ENCODE peak calls at places on chromosomes 7 and 10, in six cellular contexts. I is HepG2, P is GM12878, C is upper lobe of left lung, F is A549, A is K562. M is an unnamed sample.

GRCh38 chr7:117645456-117646181 is 165.8 kb downstream of the CFTR start:
- ATAC-seq in I (no peak), P (no peak), C (no peak), F (peak), A (no peak), M (no peak)

GRCh38 chr10:35194906-35195305 is 68.3 kb downstream of the CREM start:
- ATAC-seq in I (no peak), P (peak), C (peak), F (no peak), A (peak), M (no peak)

GRCh38 chr7:27220440-27220955 is 20.6 kb upstream of the HOXA13 start:
- ATAC-seq in I (no peak), P (no peak), C (no peak), F (no peak), A (no peak), M (no peak)

GRCh38 chr7:133061357-133061756 is 20.5 kb downstream of the CHCHD3 start:
- ATAC-seq in I (no peak), P (no peak), C (no peak), F (no peak), A (no peak), M (no peak)

GRCh38 chr7:43057151-43057550 is 55.3 kb upstream of the HECW1 start:
- ATAC-seq in I (no peak), P (no peak), C (no peak), F (no peak), A (no peak), M (no peak)

GRCh38 chr10:112216151-112216550 is 32.6 kb upstream of the GPAM start:
- ATAC-seq in I (no peak), P (no peak), C (no peak), F (no peak), A (no peak), M (no peak)

GRCh38 chr10:95260909-95261552 is 29.8 kb downstream of the PDLIM1 start:
- ATAC-seq in I (no peak), P (no peak), C (no peak), F (peak), A (no peak), M (no peak)

GRCh38 chr7:2452074-2452507 is 24.1 kb downstream of the GRIFIN start:
- ATAC-seq in I (peak), P (peak), C (peak), F (peak), A (peak), M (peak)

GRCh38 chr10:113958631-113959382 is 84.9 kb upstream of the ADRB1 start:
- ATAC-seq in I (peak), P (peak), C (peak), F (peak), A (peak), M (peak)

GRCh38 chr10:131982185-131982756 is 548 bp upstream of the BNIP3 start:
- ATAC-seq in I (no peak), P (peak), C (peak), F (no peak), A (peak), M (peak)

GRCh38 chr10:70807566-70807965 is 8.2 kb upstream of the SGPL1 start:
- ATAC-seq in I (no peak), P (no peak), C (no peak), F (no peak), A (no peak), M (no peak)

GRCh38 chr7:2038876-2039728 is 193.6 kb downstream of the MAD1L1 start:
- ATAC-seq in I (no peak), P (peak), C (no peak), F (no peak), A (no peak), M (no peak)

GRCh38 chr10:106618611-106619010 is 545.9 kb downstream of the SORCS1 start:
- ATAC-seq in I (no peak), P (no peak), C (no peak), F (no peak), A (no peak), M (no peak)

GRCh38 chr10:87750001-87750651 is 67.9 kb downstream of the ATAD1 start:
- ATAC-seq in I (peak), P (peak), C (no peak), F (peak), A (peak), M (peak)

GRCh38 chr7:155292680-155293226 is 4.9 kb upstream of the INSIG1 start:
- ATAC-seq in I (no peak), P (no peak), C (no peak), F (no peak), A (no peak), M (no peak)

GRCh38 chr10:79081353-79082034 is 12.7 kb downstream of the ZMIZ1 start:
- ATAC-seq in I (no peak), P (no peak), C (peak), F (no peak), A (no peak), M (no peak)

GRCh38 chr7:77383333-77383740 is 32.8 kb downstream of the GSAP start:
- ATAC-seq in I (no peak), P (no peak), C (no peak), F (no peak), A (no peak), M (no peak)

GRCh38 chr7:142798451-142799438 is 28.0 kb downstream of the PRSS2 start:
- ATAC-seq in I (no peak), P (peak), C (no peak), F (no peak), A (no peak), M (no peak)

GRCh38 chr10:543862-544822 is 145.3 kb downstream of the DIP2C start:
- ATAC-seq in I (no peak), P (no peak), C (no peak), F (no peak), A (no peak), M (no peak)

GRCh38 chr10:543131-543530 is 146.3 kb downstream of the DIP2C start:
- ATAC-seq in I (no peak), P (no peak), C (no peak), F (no peak), A (no peak), M (no peak)

GRCh38 chr10:541041-541440 is 148.4 kb downstream of the DIP2C start:
- ATAC-seq in I (no peak), P (no peak), C (no peak), F (no peak), A (no peak), M (no peak)

GRCh38 chr10:538895-539294 is 150.6 kb downstream of the DIP2C start:
- ATAC-seq in I (no peak), P (no peak), C (no peak), F (no peak), A (no peak), M (no peak)

DNA sequence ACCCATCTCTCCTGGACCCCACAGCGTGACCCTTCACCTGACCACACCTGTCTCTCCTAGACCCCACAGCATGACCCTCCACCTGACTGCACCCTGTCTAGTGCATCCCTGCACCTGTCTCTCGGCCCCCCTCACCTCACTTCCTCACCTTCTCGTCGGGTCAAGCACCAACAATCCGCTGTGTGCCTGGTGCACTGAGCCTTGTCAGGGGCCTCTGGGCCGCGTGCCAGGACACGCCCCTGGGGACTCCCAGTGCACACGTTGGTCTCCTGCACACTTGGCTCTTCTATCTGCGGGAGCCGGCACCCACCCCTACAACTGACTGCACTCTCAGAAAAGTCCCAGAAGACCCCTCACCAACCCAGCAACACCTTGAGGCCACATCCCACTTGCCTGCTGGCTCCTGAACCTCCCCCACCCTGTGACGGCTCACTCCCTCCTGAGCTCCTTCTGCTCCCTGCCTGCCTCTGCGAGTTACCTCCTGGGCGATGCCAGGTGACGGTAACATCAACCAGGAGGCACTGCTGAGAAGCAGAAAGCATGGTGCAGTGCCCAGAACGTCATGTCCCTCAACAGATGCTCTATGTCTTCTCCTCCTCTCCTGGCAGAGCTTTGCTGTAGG is 147.6 kb downstream of the DIP2C start:
- ATAC-seq in I (peak), P (peak), C (no peak), F (no peak), A (no peak), M (peak)
- TF ChIP-seq EP300 in I (no peak), P (no peak), C (no peak), F (no peak), A (no peak), M (no peak)

GRCh38 chr7:76050545-76050944 is 2.6 kb downstream of the MDH2 start:
- ATAC-seq in I (no peak), P (no peak), C (no peak), F (no peak), A (no peak), M (no peak)

GRCh38 chr7:76048668-76048988 is 722 bp downstream of the MDH2 start:
- ATAC-seq in I (peak), P (peak), C (peak), F (peak), A (peak), M (no peak)

GRCh38 chr7:76047305-76047810 is 442 bp downstream of the STYXL1 start:
- ATAC-seq in I (peak), P (peak), C (peak), F (no peak), A (peak), M (no peak)

GRCh38 chr7:76049295-76049694 is 1.4 kb downstream of the MDH2 start:
- ATAC-seq in I (no peak), P (no peak), C (no peak), F (no peak), A (no peak), M (no peak)

DNA sequence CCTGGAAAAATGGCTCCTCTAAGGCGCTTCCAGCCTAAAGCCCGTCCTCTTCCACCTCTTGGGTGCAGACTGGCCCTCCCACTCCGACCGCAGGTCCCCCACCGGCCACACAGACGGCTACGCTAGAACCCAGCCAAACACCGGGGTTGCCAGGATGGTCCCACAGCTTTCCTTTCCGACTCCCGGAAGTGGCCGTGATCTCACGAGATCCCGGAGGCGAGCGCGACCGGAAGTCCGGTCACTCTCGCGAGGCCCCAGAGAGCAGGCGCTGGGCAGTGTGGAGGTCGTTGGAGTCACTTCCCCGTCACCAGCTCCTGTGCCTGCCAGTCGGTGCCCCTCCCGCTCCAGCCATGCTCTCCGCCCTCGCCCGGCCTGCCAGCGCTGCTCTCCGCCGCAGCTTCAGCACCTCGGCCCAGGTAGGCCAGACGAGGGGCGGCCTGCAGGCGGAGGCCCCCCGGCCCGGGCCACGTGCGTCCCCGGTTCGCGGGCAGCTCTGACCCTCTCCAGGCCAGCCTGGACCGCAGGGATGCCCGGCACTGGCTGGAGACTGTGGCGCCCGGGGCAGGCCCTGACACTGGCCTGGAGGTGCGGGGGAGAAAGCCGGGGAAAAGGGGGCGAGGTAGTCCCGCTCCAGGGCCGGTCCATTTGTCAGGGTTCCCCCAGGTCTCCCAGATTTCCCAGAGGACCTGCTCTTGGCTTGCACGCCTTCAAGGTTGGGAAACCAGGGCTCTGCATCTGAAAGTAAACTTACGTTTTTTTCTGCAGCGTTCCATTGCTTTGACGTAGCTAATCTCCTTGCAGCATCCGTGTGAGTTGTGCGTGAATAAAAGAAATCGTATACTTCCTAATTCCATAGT is at the start of the genes MDH2 and STYXL1:
- ATAC-seq in I (peak), P (peak), C (peak), F (peak), A (peak), M (peak)
- TF ChIP-seq POLR2A in I (peak), P (peak), C (peak), F (peak), A (peak), M (peak)

DNA sequence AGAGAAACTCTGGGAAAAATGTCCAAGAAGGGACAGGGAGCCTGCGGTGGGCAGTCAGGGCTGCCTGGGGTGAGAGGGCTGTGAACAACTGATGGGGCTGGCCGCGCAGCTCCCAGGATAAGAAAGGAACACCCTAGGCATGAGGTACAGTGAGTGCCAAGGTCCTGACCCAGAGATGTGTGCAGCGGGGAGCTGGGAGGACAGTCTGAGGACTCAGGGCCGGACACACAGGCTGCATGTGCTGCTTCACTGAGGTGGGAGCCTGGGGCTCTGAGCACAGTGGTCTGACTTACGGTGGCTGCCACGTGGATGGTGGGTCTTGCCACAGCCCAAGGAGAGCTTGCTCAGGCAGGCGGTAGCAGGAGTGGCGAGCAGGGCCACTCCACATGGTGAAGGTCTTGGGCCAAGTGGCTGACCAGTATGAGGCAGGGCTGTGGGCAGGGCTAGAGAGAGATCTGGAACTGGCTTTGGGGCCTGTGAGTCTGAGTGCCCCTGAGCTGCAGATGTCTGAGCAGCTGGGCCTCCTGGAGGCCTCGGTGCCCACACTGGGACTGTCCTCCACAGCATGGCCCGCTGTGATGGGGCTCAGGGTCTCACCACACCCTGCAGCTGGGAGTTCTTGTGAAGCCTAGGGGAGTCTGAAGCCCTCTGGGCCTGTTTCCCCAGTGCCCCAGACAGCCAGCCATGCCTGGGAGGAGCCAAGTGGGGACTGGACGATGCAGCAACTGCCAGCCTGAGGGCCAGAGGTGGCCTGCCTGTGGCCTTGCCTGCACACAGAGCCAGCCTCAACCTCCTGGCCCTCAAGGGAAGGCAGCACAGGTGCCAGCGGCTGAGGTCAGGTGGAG is 60.3 kb downstream of the RASGEF1A start:
- ATAC-seq in I (no peak), P (no peak), C (no peak), F (no peak), A (no peak), M (no peak)
- TF ChIP-seq EP300 in I (no peak), P (no peak), C (no peak), F (no peak), A (no peak), M (no peak)

GRCh38 chr7:99616359-99617186 is at the start of gene ZSCAN25:
- ATAC-seq in I (peak), P (peak), C (peak), F (peak), A (peak), M (peak)
- TF ChIP-seq POLR2A in I (peak), P (peak), C (peak), F (peak), A (peak), M (peak)

GRCh38 chr7:12771378-12771877 is 84.0 kb downstream of the ARL4A start:
- ATAC-seq in I (no peak), P (no peak), C (peak), F (no peak), A (peak), M (peak)
- TF ChIP-seq EP300 in I (no peak), P (no peak), C (no peak), F (no peak), A (peak), M (no peak)

DNA sequence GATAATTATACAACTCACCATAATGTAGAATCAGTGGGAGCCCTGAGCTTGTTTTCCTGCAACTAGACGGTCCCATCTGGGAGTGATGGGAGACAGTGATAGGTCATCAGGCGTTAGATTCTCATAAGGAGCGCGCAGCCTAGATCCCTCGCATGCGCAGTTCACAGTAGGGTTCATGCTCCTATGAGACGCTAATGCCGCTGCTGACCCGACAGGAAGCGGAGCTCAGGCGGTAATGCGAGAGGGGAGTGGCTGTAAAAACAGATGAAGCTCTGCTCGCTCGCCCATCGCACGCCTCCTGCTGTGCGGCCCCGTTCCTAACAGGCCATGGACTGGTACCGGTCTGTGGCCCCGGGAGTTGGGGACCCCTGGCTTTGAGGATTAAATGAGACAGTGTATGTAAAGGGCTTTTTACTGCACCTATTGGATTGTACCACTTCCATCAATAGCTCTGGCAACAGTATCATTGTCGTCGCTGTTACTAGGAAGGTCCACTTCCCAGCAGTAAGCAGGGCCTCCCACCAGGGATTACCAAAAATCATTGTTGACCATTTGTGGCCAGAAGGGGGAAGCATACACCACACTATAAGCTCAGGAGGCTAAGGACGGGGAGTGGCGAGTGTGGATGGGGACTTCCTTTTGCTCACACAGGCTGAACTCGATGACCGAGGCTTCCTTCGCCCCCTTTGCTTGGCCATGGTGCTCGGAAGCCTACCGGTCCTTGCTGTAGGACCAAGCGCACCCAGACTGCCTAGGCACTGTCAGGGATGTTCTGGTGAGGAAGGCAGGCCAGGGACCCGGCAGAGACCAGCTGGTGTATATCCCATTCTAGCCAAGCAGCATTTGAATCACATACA is 26.4 kb downstream of the AKR1B1 start:
- ATAC-seq in I (peak), P (peak), C (peak), F (peak), A (peak), M (peak)
- TF ChIP-seq POLR2A in I (no peak), P (no peak), C (no peak), F (no peak), A (no peak), M (peak)

GRCh38 chr10:67809107-67809506 is 28.9 kb downstream of the DNAJC12 start:
- ATAC-seq in I (no peak), P (no peak), C (no peak), F (no peak), A (no peak), M (no peak)

GRCh38 chr10:67815571-67816059 is 22.4 kb downstream of the DNAJC12 start:
- ATAC-seq in I (no peak), P (no peak), C (no peak), F (peak), A (no peak), M (no peak)

GRCh38 chr10:67808706-67809105 is 29.3 kb downstream of the DNAJC12 start:
- ATAC-seq in I (no peak), P (no peak), C (no peak), F (no peak), A (no peak), M (no peak)

GRCh38 chr10:67816719-67817118 is 21.3 kb downstream of the DNAJC12 start:
- ATAC-seq in I (no peak), P (no peak), C (no peak), F (no peak), A (peak), M (no peak)

DNA sequence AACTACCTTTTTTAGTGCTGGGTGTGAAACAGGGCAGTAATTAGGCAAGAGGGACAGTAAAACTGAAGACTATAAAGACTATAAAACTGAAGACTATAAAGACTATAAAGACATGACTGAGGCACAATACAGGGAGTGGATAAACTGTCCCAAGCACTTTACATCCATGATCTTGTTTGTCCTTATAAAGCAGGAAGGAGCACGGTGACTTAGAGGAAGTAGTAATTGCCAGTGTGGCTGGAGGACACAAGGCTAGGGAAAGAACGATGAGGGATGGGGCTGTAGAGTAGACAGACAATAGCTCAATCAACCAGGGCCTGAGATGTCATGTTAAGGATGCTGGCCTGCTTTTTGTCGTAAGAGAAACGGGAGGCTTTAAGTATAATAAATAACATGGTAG is 26.0 kb downstream of the DNAJC12 start:
- ATAC-seq in I (no peak), P (no peak), C (no peak), F (no peak), A (no peak), M (no peak)
- TF ChIP-seq EP300 in I (no peak), P (no peak), C (no peak), F (no peak), A (no peak), M (no peak)

GRCh38 chr7:105488219-105488571 is 33.9 kb downstream of the PUS7 start:
- ATAC-seq in I (no peak), P (no peak), C (no peak), F (no peak), A (no peak), M (no peak)
- TF ChIP-seq POLR2A in I (no peak), P (no peak), C (no peak), F (no peak), A (no peak), M (no peak)

GRCh38 chr7:80324032-80324431 is 187.8 kb downstream of the GNAT3 start:
- ATAC-seq in I (no peak), P (no peak), C (no peak), F (no peak), A (no peak), M (no peak)
- TF ChIP-seq EP300 in I (no peak), P (no peak), C (no peak), F (no peak), A (no peak), M (no peak)